ENCODE peak calls at places on chromosomes 12 and 14, in four cellular contexts. R is A549, F is K562, U is HepG2. K is an unnamed sample.
A peak's percentile ranks its signal among the peaks of the same experiment; 100 is the strongest.

GRCh38 chr12:179885-180284 is 34.1 kb downstream of the SLC6A12 start:
- DNase-seq in F (no peak), U (no peak), R (no peak), K (no peak)

GRCh38 chr12:92721130-92721529 is 18.3 kb downstream of the PLEKHG7 start:
- DNase-seq in U (no peak), R (no peak), F (no peak), K (no peak)

GRCh38 chr14:104169765-104170113 is 31.4 kb downstream of the KIF26A start:
- DNase-seq in U (no peak), R (no peak), F (no peak), K (no peak)

GRCh38 chr12:15536446-15536845 is 214.1 kb downstream of the PTPRO start:
- DNase-seq in U (no peak), R (no peak), F (no peak), K (no peak)

GRCh38 chr12:47808049-47808448 is 11.7 kb downstream of the HDAC7 start:
- DNase-seq in F (peak; percentile 48), R (no peak), U (no peak), K (no peak)

GRCh38 chr12:9615420-9616135 is 7.9 kb upstream of the KLRB1 start:
- DNase-seq in R (no peak), F (no peak), U (no peak), K (no peak)

GRCh38 chr12:76037130-76038105 is 5.8 kb upstream of the PHLDA1 start:
- DNase-seq in F (peak; percentile 64), U (peak; percentile 77), R (peak; percentile 48), K (no peak)

GRCh38 chr12:113724703-113725556 is 241.2 kb downstream of the RBM19 start:
- DNase-seq in F (peak; percentile 35), R (no peak), U (no peak), K (no peak)

GRCh38 chr12:52452101-52452500 is at the start of gene KRT6B:
- DNase-seq in R (no peak), U (no peak), F (no peak), K (no peak)

GRCh38 chr12:6084261-6084968 is 40.1 kb downstream of the VWF start:
- DNase-seq in R (peak; percentile 46), F (no peak), U (no peak), K (no peak)

GRCh38 chr12:130932061-130932650 is 21.6 kb upstream of the ADGRD1 start:
- DNase-seq in U (no peak), F (no peak), R (no peak), K (no peak)

GRCh38 chr14:101709962-101710891 is 51.3 kb upstream of the PPP2R5C start:
- DNase-seq in R (no peak), U (peak; percentile 39), F (peak; percentile 84), K (no peak)

GRCh38 chr12:99736760-99737159 is 89.2 kb downstream of the GARIN6 start:
- DNase-seq in F (no peak), U (no peak), R (no peak), K (no peak)

GRCh38 chr14:85533821-85534271 is 3.9 kb downstream of the FLRT2 start:
- DNase-seq in F (no peak), R (peak; percentile 9), U (no peak), K (peak; percentile 56)

GRCh38 chr14:81313775-81314429 is 86.2 kb downstream of the STON2 start:
- DNase-seq in F (no peak), R (no peak), U (no peak), K (no peak)

GRCh38 chr14:80388980-80389711 is 177.8 kb upstream of the DIO2 start:
- DNase-seq in R (peak; percentile 11), U (no peak), F (no peak), K (no peak)

GRCh38 chr12:48422060-48422459 is 50.3 kb upstream of the ANP32D start:
- DNase-seq in U (no peak), R (no peak), F (no peak), K (no peak)

GRCh38 chr12:57549909-57550627 is at the start of gene KIF5A:
- DNase-seq in R (peak; percentile 69), F (peak; percentile 86), U (no peak), K (peak; percentile 80)

GRCh38 chr12:50925342-50925651 is 27.0 kb upstream of the HIGD1C start:
- DNase-seq in U (no peak), F (no peak), R (no peak), K (peak; percentile 28)

GRCh38 chr14:75871181-75871880 is 110.5 kb downstream of the TGFB3 start:
- DNase-seq in U (no peak), F (no peak), R (no peak), K (no peak)

GRCh38 chr12:50088577-50089335 is 3.6 kb downstream of the SMARCD1 start:
- DNase-seq in U (peak; percentile 68), F (peak; percentile 63), R (peak; percentile 78), K (peak; percentile 57)

GRCh38 chr14:64673748-64674147 is 30.5 kb upstream of the PLEKHG3 start:
- DNase-seq in F (no peak), R (no peak), U (no peak), K (no peak)

GRCh38 chr12:93888964-93889363 is 211.8 kb downstream of the CRADD start:
- DNase-seq in F (no peak), R (no peak), U (no peak), K (no peak)

GRCh38 chr14:95303552-95303951 is 16.2 kb downstream of the CLMN start:
- DNase-seq in U (no peak), R (no peak), F (no peak), K (no peak)

GRCh38 chr12:93279849-93280412 is 97.8 kb upstream of the NUDT4 start:
- DNase-seq in R (no peak), U (no peak), F (no peak), K (no peak)

GRCh38 chr12:45433441-45433868 is 217.6 kb downstream of the ANO6 start:
- DNase-seq in F (no peak), R (no peak), U (peak; percentile 4), K (peak; percentile 40)

GRCh38 chr12:104985206-104985605 is 910 bp upstream of the NOPCHAP1 start:
- DNase-seq in F (no peak), U (peak; percentile 44), R (no peak), K (no peak)

GRCh38 chr14:68619805-68620574 is 172.9 kb downstream of the ZFP36L1 start:
- DNase-seq in F (peak; percentile 86), U (peak; percentile 71), R (no peak), K (no peak)

GRCh38 chr14:103097244-103097993 is 2.9 kb downstream of the EXOC3L4 start:
- DNase-seq in R (no peak), U (no peak), F (no peak), K (no peak)

GRCh38 chr14:76856769-76857168 is 30.6 kb downstream of the LRRC74A start:
- DNase-seq in R (no peak), U (no peak), F (no peak), K (no peak)

GRCh38 chr14:52733824-52734223 is 3.9 kb downstream of the STYX start:
- DNase-seq in R (no peak), F (no peak), U (no peak), K (peak; percentile 38)

GRCh38 chr12:72330291-72330690 is 58.1 kb downstream of the TRHDE start:
- DNase-seq in R (no peak), F (no peak), U (no peak), K (peak; percentile 21)

GRCh38 chr12:61821381-61821780 is 438.8 kb upstream of the USP15 start:
- DNase-seq in F (no peak), R (no peak), U (no peak), K (no peak)

DNA sequence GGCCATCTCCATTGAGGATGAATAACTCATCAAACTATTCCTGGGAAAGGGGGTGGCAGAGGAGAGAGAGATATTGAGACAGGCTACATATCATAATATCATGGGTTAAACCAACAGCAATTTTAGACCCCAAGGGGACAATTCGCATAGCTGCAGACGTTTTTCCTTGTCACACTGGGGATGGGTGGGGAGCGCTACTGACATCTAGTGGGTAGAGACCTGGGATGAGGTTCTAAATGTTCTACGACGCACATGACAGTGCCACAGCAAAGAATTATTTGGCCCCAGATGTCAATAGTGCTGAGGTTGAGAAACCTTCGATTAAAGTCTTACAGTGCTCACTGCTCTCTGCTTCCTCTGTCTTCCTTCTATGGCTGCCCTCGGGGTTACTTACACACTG is 425.6 kb downstream of the NRXN3 start:
- DNase-seq in R (no peak), U (no peak), F (no peak), K (peak; percentile 33)
- TF ChIP-seq HMGXB4 in R (no peak), U (no peak), F (no peak), K (no peak)

GRCh38 chr14:90499908-90500664 is 103.3 kb downstream of the CALM1 start:
- DNase-seq in F (no peak), R (no peak), U (no peak), K (no peak)

GRCh38 chr14:90500665-90501370 is 104.0 kb downstream of the CALM1 start:
- DNase-seq in R (no peak), F (peak; percentile 73), U (peak; percentile 46), K (no peak)

GRCh38 chr14:90498198-90498597 is 101.4 kb downstream of the CALM1 start:
- DNase-seq in U (no peak), F (no peak), R (no peak), K (no peak)

GRCh38 chr14:90496379-90496778 is 99.5 kb downstream of the CALM1 start:
- DNase-seq in F (no peak), U (no peak), R (no peak), K (no peak)

GRCh38 chr14:90499121-90499520 is 102.3 kb downstream of the CALM1 start:
- DNase-seq in F (no peak), R (no peak), U (no peak), K (no peak)
- TF ChIP-seq HMGXB4 in F (no peak), R (no peak), U (no peak), K (no peak)

DNA sequence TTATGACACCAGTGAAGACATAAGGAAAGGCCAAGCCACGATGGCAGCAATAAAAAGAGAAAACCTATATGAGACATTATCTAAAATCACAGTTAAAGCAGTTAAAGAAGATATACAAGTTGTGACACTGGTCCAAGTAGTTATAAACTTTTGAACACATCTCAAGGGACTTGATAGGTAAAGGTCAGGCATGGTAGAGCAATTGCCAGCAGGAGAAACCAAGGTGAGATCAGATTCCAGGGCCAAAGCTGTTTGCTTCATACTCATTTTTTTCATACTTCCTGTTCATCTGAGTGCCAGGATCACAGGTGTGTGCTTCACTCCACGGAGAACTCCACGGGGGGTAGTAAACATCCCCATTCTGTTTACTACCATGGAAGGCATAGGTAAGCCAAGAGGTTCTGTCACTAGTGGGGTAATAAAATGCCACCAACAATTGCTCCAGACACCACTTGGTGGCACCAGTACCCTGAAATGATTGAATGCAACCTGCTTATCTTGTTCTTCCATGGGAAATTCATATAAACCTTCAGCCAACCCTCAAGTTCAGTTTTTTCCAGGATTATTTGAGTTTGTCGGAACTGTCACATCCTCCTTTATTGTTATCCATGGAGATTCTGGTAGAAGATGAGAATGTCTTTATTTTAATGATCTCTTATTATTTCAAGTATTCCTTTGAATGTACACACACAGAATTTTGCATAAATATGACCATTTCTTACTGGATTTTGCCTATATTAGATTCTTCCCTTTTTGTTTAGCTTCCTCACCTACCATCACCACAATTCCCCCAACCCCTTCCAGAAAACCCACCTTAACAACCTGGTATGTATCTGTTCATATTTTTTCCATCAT is 59.2 kb upstream of the TSPAN8 start:
- DNase-seq in F (peak; percentile 67), U (peak; percentile 28), R (peak; percentile 5), K (peak; percentile 21)
- TF ChIP-seq HMGXB4 in F (no peak), U (no peak), R (no peak), K (no peak)

GRCh38 chr12:123142948-123143752 is 7.7 kb downstream of the PITPNM2 start:
- DNase-seq in U (peak; percentile 66), R (no peak), F (peak; percentile 44), K (no peak)

GRCh38 chr12:123139926-123140674 is 10.8 kb downstream of the PITPNM2 start:
- DNase-seq in U (peak; percentile 61), R (no peak), F (no peak), K (no peak)

GRCh38 chr12:123140675-123141614 is 9.9 kb downstream of the PITPNM2 start:
- DNase-seq in F (no peak), U (peak; percentile 81), R (no peak), K (no peak)

GRCh38 chr12:123142518-123142840 is 8.4 kb downstream of the PITPNM2 start:
- DNase-seq in F (no peak), R (no peak), U (no peak), K (no peak)

GRCh38 chr12:123141615-123142517 is 9.0 kb downstream of the PITPNM2 start:
- DNase-seq in R (no peak), F (no peak), U (peak; percentile 87), K (no peak)
- TF ChIP-seq HMGXB4 in R (no peak), F (no peak), U (no peak), K (no peak)